ENCODE peak calls at places on chromosomes 12 and 14, in nine cellular contexts. F is upper lobe of left lung, H is A549, B is stomach, P is HepG2, T is sigmoid colon, V is ovary, C is esophagus muscularis mucosa, R is suprapubic skin. Y is an unnamed sample.

GRCh38 chr12:131194166-131194565 is 240.5 kb downstream of the ADGRD1 start:
- DNase-seq in F (no peak), H (peak), B (no peak), P (no peak), T (no peak), V (no peak), C (peak), R (no peak), Y (no peak)

GRCh38 chr14:84144166-84144565 is 1385.8 kb upstream of the FLRT2 start:
- DNase-seq in F (no peak), H (no peak), B (no peak), P (no peak), T (no peak), V (no peak), C (no peak), R (no peak), Y (no peak)

GRCh38 chr14:104130974-104131651 is 7.3 kb upstream of the KIF26A start:
- DNase-seq in F (peak), H (peak), B (peak), P (peak), T (peak), V (peak), C (no peak), R (peak), Y (no peak)

GRCh38 chr12:104499668-104500328 is 43.0 kb downstream of the CHST11 start:
- DNase-seq in F (no peak), H (no peak), B (no peak), P (no peak), T (no peak), V (no peak), C (no peak), R (no peak), Y (no peak)

GRCh38 chr14:68786491-68787234 is 6.2 kb downstream of the ZFP36L1 start:
- DNase-seq in F (no peak), H (peak), B (peak), P (no peak), T (peak), V (peak), C (no peak), R (peak), Y (no peak)

GRCh38 chr14:31716208-31716607 is 155.0 kb downstream of the NUBPL start:
- DNase-seq in F (no peak), H (no peak), B (no peak), P (no peak), T (no peak), V (no peak), C (no peak), R (no peak), Y (no peak)

GRCh38 chr12:97167598-97167997 is 260.5 kb downstream of the NEDD1 start:
- DNase-seq in F (no peak), H (no peak), B (no peak), P (no peak), T (no peak), V (no peak), C (no peak), R (no peak), Y (no peak)

GRCh38 chr14:101465795-101466448 is 95.4 kb upstream of the DIO3 start:
- DNase-seq in F (no peak), H (no peak), B (peak), P (no peak), T (no peak), V (no peak), C (no peak), R (no peak), Y (no peak)

GRCh38 chr14:58635041-58635440 is 2.7 kb upstream of the DACT1 start:
- DNase-seq in F (no peak), H (no peak), B (no peak), P (no peak), T (no peak), V (no peak), C (no peak), R (no peak), Y (no peak)

GRCh38 chr14:79515158-79515557 is 696.1 kb downstream of the DIO2 start:
- DNase-seq in F (no peak), H (peak), B (no peak), P (no peak), T (no peak), V (no peak), C (no peak), R (no peak), Y (no peak)

GRCh38 chr12:53963434-53964314 is 9.0 kb downstream of the HOXC12 start:
- DNase-seq in F (peak), H (no peak), B (no peak), P (no peak), T (no peak), V (no peak), C (no peak), R (peak), Y (no peak)

GRCh38 chr14:89182326-89182725 is 234.7 kb downstream of the FOXN3 start:
- DNase-seq in F (no peak), H (no peak), B (no peak), P (no peak), T (no peak), V (no peak), C (peak), R (no peak), Y (no peak)

GRCh38 chr12:13093191-13093849 is 10.1 kb downstream of the GSG1 start:
- DNase-seq in F (no peak), H (no peak), B (no peak), P (no peak), T (no peak), V (no peak), C (peak), R (no peak), Y (no peak)

GRCh38 chr12:57127101-57127709 is 1.1 kb upstream of the LRP1 start:
- DNase-seq in F (no peak), H (peak), B (peak), P (peak), T (peak), V (peak), C (no peak), R (peak), Y (peak)

GRCh38 chr12:96375841-96376249 is 24.4 kb downstream of the CDK17 start:
- DNase-seq in F (no peak), H (no peak), B (no peak), P (no peak), T (no peak), V (no peak), C (no peak), R (no peak), Y (no peak)

GRCh38 chr14:36207500-36207899 is 31.0 kb upstream of the PTCSC3 start:
- DNase-seq in F (no peak), H (peak), B (no peak), P (peak), T (no peak), V (no peak), C (no peak), R (no peak), Y (no peak)

GRCh38 chr12:99427104-99427503 is 220.4 kb upstream of the GARIN6 start:
- DNase-seq in F (no peak), H (no peak), B (no peak), P (no peak), T (no peak), V (no peak), C (no peak), R (no peak), Y (no peak)

GRCh38 chr14:23605931-23606585 is 27.5 kb upstream of the JPH4 start:
- DNase-seq in F (no peak), H (no peak), B (no peak), P (no peak), T (no peak), V (no peak), C (no peak), R (no peak), Y (no peak)

GRCh38 chr12:93440043-93440835 is 1.5 kb downstream of the UBE2N start:
- DNase-seq in F (no peak), H (peak), B (no peak), P (no peak), T (no peak), V (no peak), C (no peak), R (no peak), Y (no peak)

GRCh38 chr12:93441617-93442410 is at the start of gene UBE2N:
- DNase-seq in F (peak), H (peak), B (peak), P (peak), T (peak), V (peak), C (peak), R (peak), Y (peak)

GRCh38 chr12:93443576-93443975 is 1.8 kb upstream of the UBE2N start:
- DNase-seq in F (no peak), H (no peak), B (no peak), P (no peak), T (no peak), V (peak), C (no peak), R (no peak), Y (no peak)

GRCh38 chr12:93441111-93441616 is 583 bp downstream of the UBE2N start:
- DNase-seq in F (peak), H (peak), B (peak), P (no peak), T (no peak), V (peak), C (no peak), R (peak), Y (no peak)

DNA sequence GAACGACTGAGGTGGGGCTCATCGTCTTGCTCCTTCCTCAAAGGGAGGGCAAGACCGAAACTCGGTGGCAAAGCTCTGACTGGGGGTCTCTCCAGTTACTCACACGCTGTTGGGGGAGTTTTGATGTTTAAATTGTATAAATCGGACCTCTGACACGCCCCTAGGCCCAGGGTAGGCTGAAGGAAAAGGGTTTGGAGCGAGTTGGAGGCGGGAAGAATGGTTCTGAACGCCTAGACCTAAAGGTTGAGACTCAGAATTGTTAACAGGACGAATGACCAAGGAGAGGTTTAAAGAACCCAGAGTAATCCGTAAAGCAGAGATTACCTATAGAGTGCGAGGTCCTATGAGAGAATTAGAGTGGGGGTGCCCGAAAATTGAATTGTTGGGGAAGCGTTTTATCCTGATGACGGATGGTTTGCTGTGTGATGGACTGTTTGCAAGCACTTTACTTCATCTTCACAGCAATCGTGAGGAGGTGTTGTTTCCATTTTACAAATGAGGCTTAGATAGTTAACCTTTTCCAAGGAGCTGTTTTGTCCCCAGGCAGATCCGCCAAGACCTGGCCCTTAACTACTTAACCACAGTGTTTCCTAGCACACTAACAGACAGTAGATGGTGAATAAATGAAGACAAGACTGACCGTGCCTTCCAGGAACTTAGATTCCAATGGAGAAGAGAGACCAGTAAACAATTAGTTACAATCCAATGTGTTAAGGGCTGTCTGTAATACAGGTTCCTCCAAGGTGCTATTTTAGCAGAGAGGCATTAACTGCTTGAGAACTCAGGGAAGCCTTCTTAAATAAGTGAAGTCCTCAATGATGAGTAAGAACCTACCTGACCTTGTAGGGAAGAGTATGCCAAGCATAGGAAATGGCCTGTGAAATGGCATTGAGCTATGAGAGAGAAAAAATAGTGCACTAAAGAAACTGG is 929 bp upstream of the UBE2N start:
- DNase-seq in F (no peak), H (no peak), B (no peak), P (no peak), T (no peak), V (no peak), C (no peak), R (no peak), Y (no peak)
- TF ChIP-seq POLR2A in F (no peak), H (no peak), B (no peak), P (no peak), T (no peak), V (peak), C (no peak), R (no peak), Y (no peak)

GRCh38 chr12:121668750-121669524 is 517 bp downstream of the MORN3 start:
- DNase-seq in F (peak), H (peak), B (peak), P (peak), T (no peak), V (no peak), C (no peak), R (no peak), Y (no peak)
- TF ChIP-seq EP300 in F (no peak), H (no peak), B (no peak), P (no peak), T (no peak), V (no peak), C (no peak), R (no peak), Y (no peak)

DNA sequence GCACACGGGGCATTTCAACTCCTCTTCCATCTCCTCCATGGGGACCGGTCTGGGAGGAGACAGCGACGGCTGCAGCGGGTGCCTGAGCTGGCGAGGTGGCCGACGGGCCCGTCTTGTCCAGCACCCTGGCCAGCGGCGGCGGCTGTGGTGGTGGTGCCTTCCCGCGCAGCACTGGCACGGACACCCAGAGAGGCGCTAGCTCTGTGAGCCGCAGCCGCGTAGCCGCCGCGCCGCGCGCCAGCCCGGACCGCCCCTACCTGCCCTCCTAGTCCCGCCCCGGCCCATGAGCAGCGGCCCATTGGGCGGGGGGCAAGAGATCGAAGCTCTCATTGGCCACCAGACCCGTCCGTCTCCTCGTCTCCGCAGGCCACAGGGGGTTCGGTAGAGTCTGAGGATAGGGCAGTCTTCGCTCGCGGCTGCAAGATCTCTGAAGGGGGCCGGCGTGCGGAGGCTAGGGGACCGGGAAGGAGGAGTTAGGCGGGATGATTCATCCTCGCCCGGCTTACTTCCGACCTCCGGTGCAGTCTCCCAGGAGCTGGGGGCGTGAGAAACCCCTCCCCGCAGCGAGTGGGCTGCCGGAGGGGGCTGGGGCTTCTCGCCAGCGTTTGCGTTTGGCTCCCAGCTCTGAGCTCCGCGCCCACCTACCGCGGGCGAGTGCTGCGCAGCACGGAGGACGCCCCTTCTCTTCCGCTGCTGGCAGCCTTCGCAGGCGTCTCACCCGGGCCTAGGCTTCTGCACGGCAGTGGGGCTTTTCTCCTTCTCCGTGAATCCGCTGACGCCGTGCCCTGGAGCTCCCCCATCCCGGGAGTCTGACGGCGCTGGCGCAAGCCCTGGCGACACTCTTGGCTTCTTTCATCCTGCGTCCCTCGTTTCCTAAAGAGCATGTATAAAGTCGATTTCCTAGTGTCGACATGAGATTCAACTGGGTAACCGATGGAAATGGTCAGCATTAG is at the start of gene TRIM9:
- DNase-seq in F (peak), H (peak), B (peak), P (peak), T (peak), V (peak), C (peak), R (peak), Y (peak)
- TF ChIP-seq POLR2A in F (no peak), H (peak), B (no peak), P (no peak), T (peak), V (peak), C (no peak), R (no peak), Y (peak)

DNA sequence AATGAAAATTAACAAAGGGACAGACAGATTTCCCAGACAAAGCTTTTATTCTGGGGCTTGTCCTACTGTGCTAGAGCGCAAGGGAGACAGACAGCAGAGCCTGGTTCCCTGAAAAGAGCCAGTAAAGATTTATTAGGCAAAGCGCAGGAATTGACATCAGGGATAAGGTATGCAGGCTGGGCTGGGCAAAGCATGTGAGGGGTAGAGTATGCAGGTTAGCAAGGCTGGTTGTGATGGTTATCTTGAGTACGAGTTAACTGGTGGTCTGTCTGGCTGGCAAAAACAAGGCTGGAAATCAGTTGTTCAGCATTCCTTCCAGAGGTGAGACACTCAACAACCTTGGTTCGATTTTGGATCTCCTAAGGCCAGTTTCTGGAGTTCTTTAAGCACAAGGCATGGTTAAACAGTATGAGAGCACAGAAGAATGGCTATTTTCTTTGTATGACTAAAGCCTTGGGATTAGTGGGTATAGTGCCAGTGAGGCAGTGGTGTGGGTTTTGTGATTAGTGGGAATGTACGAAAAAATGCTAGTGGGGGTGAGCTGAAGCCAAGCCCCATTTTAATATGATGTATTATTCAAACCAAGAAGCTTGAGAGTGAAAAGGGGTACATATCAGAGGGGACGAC is 30.9 kb downstream of the BTBD7 start:
- DNase-seq in F (no peak), H (peak), B (no peak), P (no peak), T (no peak), V (no peak), C (no peak), R (no peak), Y (no peak)
- TF ChIP-seq EP300 in F (no peak), H (no peak), B (no peak), P (no peak), T (no peak), V (no peak), C (no peak), R (no peak), Y (no peak)

GRCh38 chr12:120711411-120711810 is 1.2 kb downstream of the UNC119B start:
- DNase-seq in F (no peak), H (no peak), B (no peak), P (no peak), T (no peak), V (no peak), C (no peak), R (no peak), Y (no peak)

GRCh38 chr12:120708646-120709045 is 1.6 kb upstream of the UNC119B start:
- DNase-seq in F (no peak), H (no peak), B (no peak), P (no peak), T (no peak), V (no peak), C (no peak), R (no peak), Y (no peak)

GRCh38 chr12:120710805-120711296 is 593 bp downstream of the UNC119B start:
- DNase-seq in F (no peak), H (no peak), B (no peak), P (no peak), T (peak), V (peak), C (no peak), R (no peak), Y (no peak)

GRCh38 chr12:120712654-120713053 is 2.4 kb downstream of the UNC119B start:
- DNase-seq in F (no peak), H (no peak), B (no peak), P (no peak), T (no peak), V (no peak), C (no peak), R (no peak), Y (no peak)

GRCh38 chr12:120709976-120710804 is at the start of gene UNC119B:
- DNase-seq in F (peak), H (peak), B (peak), P (no peak), T (peak), V (peak), C (no peak), R (peak), Y (peak)
- TF ChIP-seq POLR2A in F (no peak), H (peak), B (no peak), P (peak), T (no peak), V (peak), C (no peak), R (no peak), Y (no peak)